ENCODE peak calls at places on chromosomes 1 and 21, in seven cellular contexts. One of them, this sample, is unnamed. For H3K36me3 and H3K9me3, the result is how much of the 10 kb centered on the place peaks cover.

GRCh38 chr1:91731815-91732214 is 154.1 kb downstream of the TGFBR3 start:
- DNase-seq in mammary epithelial cell: peak
- DNase-seq in left ventricle myocardium inferior: no peak
- DNase-seq in heart left ventricle: no peak
- DNase-seq in stomach: no peak
- DNase-seq in gastrocnemius medialis: no peak
- DNase-seq in tibial artery: no peak
- DNase-seq in this sample: peak

GRCh38 chr1:210790196-210790595 is 343.8 kb downstream of the KCNH1 start:
- DNase-seq in left ventricle myocardium inferior: no peak
- DNase-seq in gastrocnemius medialis: no peak
- DNase-seq in mammary epithelial cell: no peak
- DNase-seq in heart left ventricle: no peak
- DNase-seq in tibial artery: no peak
- DNase-seq in stomach: no peak
- DNase-seq in this sample: no peak

GRCh38 chr1:15345711-15346355 is 63.9 kb upstream of the EFHD2 start:
- DNase-seq in mammary epithelial cell: no peak
- DNase-seq in stomach: peak
- DNase-seq in tibial artery: peak
- DNase-seq in left ventricle myocardium inferior: peak
- DNase-seq in heart left ventricle: peak
- DNase-seq in gastrocnemius medialis: peak
- DNase-seq in this sample: peak

GRCh38 chr21:43194303-43195130 is 25.7 kb downstream of the CRYAA start:
- DNase-seq in gastrocnemius medialis: no peak
- DNase-seq in mammary epithelial cell: no peak
- DNase-seq in tibial artery: no peak
- DNase-seq in heart left ventricle: peak
- DNase-seq in left ventricle myocardium inferior: no peak
- DNase-seq in stomach: no peak
- DNase-seq in this sample: no peak

GRCh38 chr1:236509647-236510401 is 14.0 kb upstream of the LGALS8 start:
- DNase-seq in heart left ventricle: no peak
- DNase-seq in left ventricle myocardium inferior: no peak
- DNase-seq in gastrocnemius medialis: no peak
- DNase-seq in mammary epithelial cell: no peak
- DNase-seq in stomach: peak
- DNase-seq in tibial artery: no peak
- DNase-seq in this sample: no peak

GRCh38 chr21:30097791-30098190 is 68.8 kb downstream of the CLDN17 start:
- DNase-seq in gastrocnemius medialis: no peak
- DNase-seq in tibial artery: no peak
- DNase-seq in mammary epithelial cell: no peak
- DNase-seq in heart left ventricle: no peak
- DNase-seq in stomach: no peak
- DNase-seq in left ventricle myocardium inferior: no peak
- DNase-seq in this sample: no peak

GRCh38 chr1:8397511-8397910 is 79.6 kb downstream of the SLC45A1 start:
- DNase-seq in stomach: no peak
- DNase-seq in left ventricle myocardium inferior: no peak
- DNase-seq in mammary epithelial cell: no peak
- DNase-seq in heart left ventricle: no peak
- DNase-seq in gastrocnemius medialis: no peak
- DNase-seq in tibial artery: no peak
- DNase-seq in this sample: no peak

GRCh38 chr1:23585321-23586022 is 26.2 kb upstream of the ID3 start:
- DNase-seq in mammary epithelial cell: peak
- DNase-seq in gastrocnemius medialis: peak
- DNase-seq in heart left ventricle: no peak
- DNase-seq in stomach: no peak
- DNase-seq in left ventricle myocardium inferior: no peak
- DNase-seq in tibial artery: peak
- DNase-seq in this sample: no peak

GRCh38 chr1:205044745-205045144 is 1.7 kb downstream of the CNTN2 start:
- DNase-seq in gastrocnemius medialis: no peak
- DNase-seq in heart left ventricle: no peak
- DNase-seq in stomach: no peak
- DNase-seq in left ventricle myocardium inferior: no peak
- DNase-seq in tibial artery: no peak
- DNase-seq in mammary epithelial cell: no peak
- DNase-seq in this sample: no peak

GRCh38 chr21:44834231-44834950 is 16.5 kb upstream of the SUMO3 start:
- DNase-seq in stomach: peak
- DNase-seq in mammary epithelial cell: no peak
- DNase-seq in heart left ventricle: no peak
- DNase-seq in left ventricle myocardium inferior: no peak
- DNase-seq in tibial artery: no peak
- DNase-seq in gastrocnemius medialis: no peak
- DNase-seq in this sample: no peak

GRCh38 chr1:7579016-7579415 is 192.1 kb upstream of the VAMP3 start:
- DNase-seq in left ventricle myocardium inferior: no peak
- DNase-seq in stomach: no peak
- DNase-seq in tibial artery: no peak
- DNase-seq in mammary epithelial cell: no peak
- DNase-seq in gastrocnemius medialis: no peak
- DNase-seq in heart left ventricle: no peak
- DNase-seq in this sample: no peak

GRCh38 chr1:10211805-10212405 is 1.5 kb downstream of the KIF1B start:
- DNase-seq in gastrocnemius medialis: peak
- DNase-seq in heart left ventricle: no peak
- DNase-seq in mammary epithelial cell: no peak
- DNase-seq in left ventricle myocardium inferior: no peak
- DNase-seq in tibial artery: no peak
- DNase-seq in stomach: no peak
- DNase-seq in this sample: no peak

GRCh38 chr1:112803906-112804762 is 89.0 kb upstream of the PPM1J start:
- DNase-seq in mammary epithelial cell: peak
- DNase-seq in stomach: peak
- DNase-seq in gastrocnemius medialis: peak
- DNase-seq in heart left ventricle: peak
- DNase-seq in tibial artery: peak
- DNase-seq in left ventricle myocardium inferior: peak
- DNase-seq in this sample: no peak

GRCh38 chr1:41866285-41866684 is 52.4 kb downstream of the HIVEP3 start:
- DNase-seq in mammary epithelial cell: no peak
- DNase-seq in tibial artery: no peak
- DNase-seq in left ventricle myocardium inferior: peak
- DNase-seq in heart left ventricle: no peak
- DNase-seq in stomach: no peak
- DNase-seq in gastrocnemius medialis: no peak
- DNase-seq in this sample: no peak

GRCh38 chr1:200628223-200628868 is 7.8 kb upstream of the KIF14 start:
- DNase-seq in left ventricle myocardium inferior: no peak
- DNase-seq in heart left ventricle: no peak
- DNase-seq in gastrocnemius medialis: no peak
- DNase-seq in stomach: no peak
- DNase-seq in tibial artery: no peak
- DNase-seq in mammary epithelial cell: no peak
- DNase-seq in this sample: no peak

GRCh38 chr1:221979461-221980032 is 237.7 kb upstream of the DUSP10 start:
- DNase-seq in left ventricle myocardium inferior: no peak
- DNase-seq in stomach: no peak
- DNase-seq in tibial artery: no peak
- DNase-seq in heart left ventricle: no peak
- DNase-seq in gastrocnemius medialis: no peak
- DNase-seq in mammary epithelial cell: no peak
- DNase-seq in this sample: no peak
- TF ChIP-seq CTCF in left ventricle myocardium inferior: peak
- TF ChIP-seq CTCF in stomach: no peak
- TF ChIP-seq CTCF in tibial artery: no peak
- TF ChIP-seq CTCF in heart left ventricle: no peak
- TF ChIP-seq CTCF in gastrocnemius medialis: no peak
- TF ChIP-seq CTCF in mammary epithelial cell: peak
- TF ChIP-seq CTCF in this sample: no peak

DNA sequence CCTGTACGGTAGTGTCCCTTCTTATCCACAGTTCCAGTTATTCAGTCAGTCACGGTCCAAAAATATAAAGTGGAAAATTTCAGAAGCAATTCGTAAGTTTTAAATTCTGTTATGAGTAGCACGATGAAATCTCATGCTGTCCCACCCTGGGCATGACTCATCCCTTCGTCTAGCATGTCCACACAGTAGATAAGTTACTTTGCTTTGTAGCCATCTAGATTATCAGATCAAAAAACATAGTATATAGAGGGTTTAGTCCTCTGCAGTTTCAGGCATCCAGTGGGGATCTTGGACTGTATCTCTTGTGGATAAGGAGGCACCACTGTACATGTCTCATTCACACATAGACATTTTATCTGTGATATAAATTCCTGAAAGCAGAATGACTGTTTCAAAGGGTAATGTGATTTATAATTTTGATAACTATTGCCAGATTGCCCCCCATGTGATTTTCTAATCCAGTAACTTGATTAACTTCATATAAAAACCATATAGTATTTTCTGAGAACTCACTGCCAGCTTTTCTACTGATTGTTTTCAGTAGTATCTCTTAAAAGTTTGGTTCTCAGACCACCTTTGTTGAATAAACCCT is 143.3 kb downstream of the DYRK1A start:
- DNase-seq in mammary epithelial cell: no peak
- DNase-seq in left ventricle myocardium inferior: no peak
- DNase-seq in heart left ventricle: no peak
- DNase-seq in gastrocnemius medialis: no peak
- DNase-seq in stomach: no peak
- DNase-seq in tibial artery: no peak
- DNase-seq in this sample: no peak
- H3K36me3 ChIP-seq in mammary epithelial cell: under half
- H3K36me3 ChIP-seq in left ventricle myocardium inferior: half or more
- H3K36me3 ChIP-seq in heart left ventricle: half or more
- H3K36me3 ChIP-seq in gastrocnemius medialis: half or more
- H3K36me3 ChIP-seq in stomach: half or more
- H3K36me3 ChIP-seq in tibial artery: half or more
- H3K36me3 ChIP-seq in this sample: half or more

DNA sequence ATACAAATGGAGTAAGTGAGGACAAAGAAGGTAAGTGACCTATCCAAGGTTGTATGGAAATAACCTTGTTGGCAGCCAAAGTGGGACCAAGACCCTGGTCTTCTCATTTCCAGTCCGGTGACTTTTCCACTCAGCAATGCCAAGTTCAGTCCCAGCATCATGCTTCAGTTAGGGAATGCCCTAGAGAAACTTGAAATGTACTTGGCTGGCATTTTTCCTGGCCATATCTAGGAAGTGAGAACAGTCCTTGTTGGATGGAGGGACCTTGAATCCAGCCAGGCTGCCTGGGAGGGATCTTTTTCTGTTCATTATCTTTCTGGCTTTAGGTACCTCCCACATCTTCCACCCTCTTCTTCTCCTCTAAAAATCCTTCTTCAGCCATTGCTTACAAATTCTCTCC is 76.8 kb upstream of the UBE2U start:
- DNase-seq in stomach: no peak
- DNase-seq in left ventricle myocardium inferior: no peak
- DNase-seq in heart left ventricle: no peak
- DNase-seq in tibial artery: no peak
- DNase-seq in gastrocnemius medialis: no peak
- DNase-seq in mammary epithelial cell: no peak
- DNase-seq in this sample: no peak
- H3K9me3 ChIP-seq in stomach: under half
- H3K9me3 ChIP-seq in left ventricle myocardium inferior: under half
- H3K9me3 ChIP-seq in heart left ventricle: under half
- H3K9me3 ChIP-seq in tibial artery: under half
- H3K9me3 ChIP-seq in gastrocnemius medialis: under half
- H3K9me3 ChIP-seq in mammary epithelial cell: under half
- H3K9me3 ChIP-seq in this sample: under half

GRCh38 chr1:185696419-185697150 is 37.6 kb upstream of the HMCN1 start:
- DNase-seq in gastrocnemius medialis: no peak
- DNase-seq in tibial artery: no peak
- DNase-seq in mammary epithelial cell: no peak
- DNase-seq in stomach: no peak
- DNase-seq in heart left ventricle: no peak
- DNase-seq in left ventricle myocardium inferior: no peak
- DNase-seq in this sample: no peak

GRCh38 chr1:185704181-185704580 is 30.0 kb upstream of the HMCN1 start:
- DNase-seq in heart left ventricle: no peak
- DNase-seq in stomach: no peak
- DNase-seq in tibial artery: no peak
- DNase-seq in gastrocnemius medialis: no peak
- DNase-seq in mammary epithelial cell: no peak
- DNase-seq in left ventricle myocardium inferior: no peak
- DNase-seq in this sample: no peak

GRCh38 chr1:185699874-185700273 is 34.3 kb upstream of the HMCN1 start:
- DNase-seq in left ventricle myocardium inferior: no peak
- DNase-seq in stomach: no peak
- DNase-seq in heart left ventricle: no peak
- DNase-seq in tibial artery: no peak
- DNase-seq in mammary epithelial cell: no peak
- DNase-seq in gastrocnemius medialis: no peak
- DNase-seq in this sample: no peak

GRCh38 chr1:185701650-185702049 is 32.5 kb upstream of the HMCN1 start:
- DNase-seq in mammary epithelial cell: no peak
- DNase-seq in gastrocnemius medialis: no peak
- DNase-seq in tibial artery: no peak
- DNase-seq in left ventricle myocardium inferior: no peak
- DNase-seq in heart left ventricle: no peak
- DNase-seq in stomach: no peak
- DNase-seq in this sample: no peak
- TF ChIP-seq CTCF in mammary epithelial cell: no peak
- TF ChIP-seq CTCF in gastrocnemius medialis: no peak
- TF ChIP-seq CTCF in tibial artery: no peak
- TF ChIP-seq CTCF in left ventricle myocardium inferior: no peak
- TF ChIP-seq CTCF in heart left ventricle: no peak
- TF ChIP-seq CTCF in stomach: no peak
- TF ChIP-seq CTCF in this sample: no peak

DNA sequence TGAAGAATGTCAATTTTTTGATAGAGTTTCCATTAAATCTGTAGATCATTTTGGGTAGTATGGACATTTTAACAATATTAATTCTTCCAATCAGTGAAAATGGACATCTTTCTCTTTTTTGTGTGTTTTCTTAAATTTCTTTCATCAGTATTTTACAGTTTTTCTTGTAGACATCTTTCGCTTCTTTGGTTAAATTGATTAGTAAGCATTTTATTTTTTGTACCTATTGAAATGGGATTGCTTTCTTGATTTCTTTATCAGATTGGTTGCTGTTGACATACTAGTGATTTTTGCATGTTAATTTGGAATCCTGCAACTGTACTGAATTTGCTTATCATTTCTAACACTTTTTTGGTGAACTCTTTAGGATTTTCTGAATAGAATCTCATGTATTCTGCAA is 683.2 kb upstream of the NCAM2 start:
- DNase-seq in heart left ventricle: no peak
- DNase-seq in stomach: no peak
- DNase-seq in mammary epithelial cell: no peak
- DNase-seq in gastrocnemius medialis: no peak
- DNase-seq in left ventricle myocardium inferior: no peak
- DNase-seq in tibial artery: no peak
- DNase-seq in this sample: no peak
- H3K36me3 ChIP-seq in heart left ventricle: under half
- H3K36me3 ChIP-seq in stomach: under half
- H3K36me3 ChIP-seq in mammary epithelial cell: under half
- H3K36me3 ChIP-seq in gastrocnemius medialis: under half
- H3K36me3 ChIP-seq in left ventricle myocardium inferior: under half
- H3K36me3 ChIP-seq in tibial artery: under half
- H3K36me3 ChIP-seq in this sample: under half

This sample was measured in CD8-positive, alpha-beta T cell.